ENCODE peak calls at places on chromosomes 3 and 15, in seven cellular contexts. H is neuronal stem cell, T is mesendoderm, Z is IMR-90, M is mesenchymal stem cell, W is H1, L is trophoblast cell. D is an unnamed sample.

GRCh38 chr3:184399410-184399809 is 19.6 kb downstream of the CHRD start:
- DNase-seq in L (no peak), Z (peak; percentile 96), W (no peak), H (no peak), M (peak; percentile 86), T (peak; percentile 46), D (no peak)

GRCh38 chr15:58407786-58408185 is 24.0 kb upstream of the LIPC start:
- DNase-seq in T (no peak), H (no peak), L (no peak), M (no peak), W (no peak), Z (no peak), D (no peak)

GRCh38 chr3:134485075-134485536 is 679 bp downstream of the ANAPC13 start:
- DNase-seq in T (peak; percentile 62), Z (no peak), M (peak; percentile 62), H (peak; percentile 31), L (peak; percentile 36), W (no peak), D (no peak)

GRCh38 chr3:37466660-37467359 is 292.4 kb upstream of the LRRFIP2 start:
- DNase-seq in W (no peak), L (no peak), M (no peak), H (no peak), T (no peak), Z (no peak), D (no peak)

GRCh38 chr3:52779411-52780297 is 2.3 kb downstream of the ITIH1 start:
- DNase-seq in Z (no peak), H (no peak), L (peak; percentile 25), M (no peak), W (no peak), T (no peak), D (no peak)

GRCh38 chr15:48560321-48561051 is 85.0 kb downstream of the FBN1 start:
- DNase-seq in M (no peak), H (no peak), W (no peak), L (no peak), Z (no peak), T (no peak), D (no peak)

GRCh38 chr15:95329362-95329761 is 1001.1 kb upstream of the NR2F2 start:
- DNase-seq in W (no peak), Z (no peak), H (no peak), L (no peak), T (no peak), M (no peak), D (no peak)

GRCh38 chr3:194572944-194573491 is 60.2 kb downstream of the TMEM44 start:
- DNase-seq in W (no peak), L (peak; percentile 81), M (peak; percentile 82), Z (peak; percentile 72), T (no peak), H (no peak), D (no peak)

GRCh38 chr3:79366414-79366813 is 401.4 kb downstream of the ROBO1 start:
- DNase-seq in L (no peak), M (no peak), Z (peak; percentile 5), T (no peak), W (no peak), H (no peak), D (no peak)

GRCh38 chr3:184907941-184908649 is 96.1 kb downstream of the VPS8 start:
- DNase-seq in T (peak; percentile 40), H (no peak), M (no peak), Z (no peak), W (no peak), L (no peak), D (peak; percentile 56)

GRCh38 chr3:16151109-16151508 is 23.4 kb upstream of the GALNT15 start:
- DNase-seq in H (no peak), L (no peak), W (no peak), Z (peak; percentile 95), T (no peak), M (peak; percentile 74), D (no peak)

GRCh38 chr3:52742418-52743041 is 28.2 kb downstream of the NEK4 start:
- DNase-seq in H (no peak), T (peak; percentile 36), W (no peak), M (peak; percentile 49), Z (peak; percentile 34), L (peak; percentile 53), D (no peak)

GRCh38 chr3:188270423-188270972 is 116.5 kb downstream of the LPP start:
- DNase-seq in H (no peak), L (peak; percentile 96), Z (peak; percentile 96), W (no peak), T (peak; percentile 63), M (peak; percentile 86), D (no peak)

GRCh38 chr3:38032328-38032865 is 3.0 kb upstream of the PLCD1 start:
- DNase-seq in H (no peak), W (no peak), T (no peak), L (no peak), M (no peak), Z (no peak), D (no peak)

GRCh38 chr3:65927576-65927975 is 111.1 kb downstream of the MAGI1 start:
- DNase-seq in T (peak; percentile 38), W (no peak), L (no peak), M (no peak), H (no peak), Z (peak; percentile 33), D (no peak)

GRCh38 chr15:65550681-65551098 is 20.4 kb downstream of the HACD3 start:
- DNase-seq in L (no peak), T (peak; percentile 27), H (no peak), W (no peak), Z (peak; percentile 80), M (peak; percentile 81), D (no peak)

GRCh38 chr15:69530234-69530633 is 77.6 kb downstream of the RPLP1 start:
- DNase-seq in T (no peak), L (peak; percentile 19), W (no peak), Z (no peak), M (no peak), H (no peak), D (no peak)

GRCh38 chr15:39242345-39242744 is 338.5 kb upstream of the THBS1 start:
- DNase-seq in L (peak; percentile 11), T (no peak), Z (peak; percentile 47), H (no peak), W (no peak), M (peak; percentile 44), D (no peak)

GRCh38 chr15:51708013-51708412 is 26.7 kb downstream of the SCG3 start:
- DNase-seq in L (no peak), W (no peak), M (no peak), T (no peak), Z (no peak), H (no peak), D (no peak)

GRCh38 chr15:38843736-38844590 is 279.3 kb upstream of the RASGRP1 start:
- DNase-seq in L (no peak), H (no peak), T (no peak), W (no peak), Z (peak; percentile 81), M (peak; percentile 72), D (no peak)

GRCh38 chr15:76991741-76992645 is 2.9 kb upstream of the PSTPIP1 start:
- DNase-seq in M (no peak), H (no peak), T (no peak), Z (no peak), W (no peak), L (peak; percentile 24), D (peak; percentile 21)

GRCh38 chr3:57331078-57331477 is 38.6 kb upstream of the ASB14 start:
- DNase-seq in L (no peak), H (no peak), Z (no peak), M (no peak), T (no peak), W (no peak), D (no peak)

GRCh38 chr15:90959894-90960293 is 5.2 kb downstream of the RCCD1 start:
- DNase-seq in H (no peak), L (no peak), Z (peak; percentile 18), W (no peak), M (no peak), T (no peak), D (no peak)

GRCh38 chr15:29043731-29044485 is 158.1 kb downstream of the APBA2 start:
- DNase-seq in H (no peak), Z (peak; percentile 69), L (peak; percentile 68), W (no peak), T (no peak), M (peak; percentile 23), D (no peak)

GRCh38 chr3:128339491-128340012 is 127.1 kb downstream of the DNAJB8 start:
- DNase-seq in M (no peak), H (no peak), Z (no peak), W (no peak), T (no peak), L (no peak), D (no peak)

GRCh38 chr3:42588625-42589024 is 2.0 kb upstream of the SS18L2 start:
- DNase-seq in T (no peak), H (no peak), Z (no peak), L (no peak), W (no peak), M (no peak), D (no peak)

GRCh38 chr3:27507515-27508266 is 23.5 kb upstream of the SLC4A7 start:
- DNase-seq in T (no peak), H (no peak), Z (peak; percentile 43), L (peak; percentile 73), W (no peak), M (no peak), D (no peak)

GRCh38 chr3:31550452-31551251 is 17.9 kb downstream of the STT3B start:
- DNase-seq in M (peak; percentile 39), T (peak; percentile 44), H (no peak), Z (peak; percentile 40), L (peak; percentile 55), W (no peak), D (no peak)

GRCh38 chr3:75140904-75141615 is 523.1 kb upstream of the FRG2C start:
- DNase-seq in M (no peak), H (no peak), Z (no peak), L (no peak), T (no peak), W (no peak), D (no peak)

GRCh38 chr3:81043660-81044199 is 717.7 kb downstream of the GBE1 start:
- DNase-seq in T (no peak), W (no peak), M (no peak), L (no peak), Z (no peak), H (no peak), D (no peak)
- H3K79me1 ChIP-seq in T (no peaks in the 10 kb centered on the region), W (no peaks in the 10 kb centered on the region), M (no peaks in the 10 kb centered on the region), L (no peaks in the 10 kb centered on the region), Z (no peaks in the 10 kb centered on the region), H (no peaks in the 10 kb centered on the region), D (no peaks in the 10 kb centered on the region)

GRCh38 chr3:72212396-72212795 is 427.4 kb upstream of the PROK2 start:
- DNase-seq in H (no peak), M (no peak), W (no peak), Z (no peak), T (no peak), L (no peak), D (no peak)
- H2AK5ac ChIP-seq in H (no peak overlapping the region), M (no peak overlapping the region), W (no peak overlapping the region), Z (no peak overlapping the region), T (no peak overlapping the region), L (no peak overlapping the region), D (no peak overlapping the region)

GRCh38 chr3:168360993-168361392 is 265.3 kb upstream of the GOLIM4 start:
- DNase-seq in Z (no peak), L (no peak), M (no peak), W (no peak), T (no peak), H (no peak), D (no peak)
- H3K79me1 ChIP-seq in Z (no peaks in the 10 kb centered on the region), L (no peaks in the 10 kb centered on the region), M (no peaks in the 10 kb centered on the region), W (no peaks in the 10 kb centered on the region), T (no peaks in the 10 kb centered on the region), H (no peaks in the 10 kb centered on the region), D (no peaks in the 10 kb centered on the region)

DNA sequence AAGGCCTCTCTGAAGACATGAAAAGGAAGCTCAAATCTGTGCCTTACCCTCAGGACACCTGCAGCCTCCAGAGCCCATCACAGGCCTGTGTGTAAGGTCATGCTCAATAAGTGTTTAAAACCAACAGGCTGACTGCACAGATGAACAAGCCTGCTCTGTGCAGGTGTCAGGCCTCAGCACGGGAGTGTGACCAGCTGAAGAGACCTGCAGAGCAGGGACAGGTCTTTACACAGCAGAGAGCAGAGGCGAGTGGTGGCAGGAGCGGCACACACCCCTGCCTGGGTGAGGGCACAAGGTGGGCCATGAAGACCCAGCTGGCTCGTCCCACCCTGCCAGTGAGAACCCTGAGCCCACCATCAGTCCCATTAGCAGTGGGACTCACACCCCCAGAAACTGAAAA is 56.9 kb downstream of the ROPN1B start:
- DNase-seq in W (no peak), T (no peak), H (no peak), L (no peak), M (no peak), Z (no peak), D (no peak)
- H2AK5ac ChIP-seq in W (no peak overlapping the region), T (no peak overlapping the region), H (no peak overlapping the region), L (no peak overlapping the region), M (no peak overlapping the region), Z (no peak overlapping the region), D (no peak overlapping the region)